ENCODE peak calls at places on chromosome 3, in eight cellular contexts. One of them, this sample, is unnamed.

GRCh38 chr3:79917561-79917960 is 149.8 kb upstream of the ROBO1 start:
- DNase-seq in CD4-positive, alpha-beta T cell: no peak
- DNase-seq in ovary: no peak
- DNase-seq in HFF-Myc: no peak
- DNase-seq in glutamatergic neuron: no peak
- DNase-seq in astrocyte of the spinal cord: no peak
- DNase-seq in foreskin fibroblast: no peak
- DNase-seq in GM12865: no peak
- DNase-seq in this sample: no peak

GRCh38 chr3:192929755-192930491 is 12.3 kb upstream of the MB21D2 start:
- DNase-seq in CD4-positive, alpha-beta T cell: no peak
- DNase-seq in ovary: no peak
- DNase-seq in HFF-Myc: no peak
- DNase-seq in glutamatergic neuron: no peak
- DNase-seq in astrocyte of the spinal cord: peak; percentile 38
- DNase-seq in foreskin fibroblast: no peak
- DNase-seq in GM12865: no peak
- DNase-seq in this sample: no peak

GRCh38 chr3:133506215-133506901 is 67.1 kb upstream of the CDV3 start:
- DNase-seq in CD4-positive, alpha-beta T cell: no peak
- DNase-seq in ovary: no peak
- DNase-seq in HFF-Myc: no peak
- DNase-seq in glutamatergic neuron: no peak
- DNase-seq in astrocyte of the spinal cord: no peak
- DNase-seq in foreskin fibroblast: no peak
- DNase-seq in GM12865: peak; percentile 90
- DNase-seq in this sample: no peak

GRCh38 chr3:56596441-56596840 is 39.5 kb downstream of the CCDC66 start:
- DNase-seq in CD4-positive, alpha-beta T cell: no peak
- DNase-seq in ovary: no peak
- DNase-seq in HFF-Myc: no peak
- DNase-seq in glutamatergic neuron: no peak
- DNase-seq in astrocyte of the spinal cord: no peak
- DNase-seq in foreskin fibroblast: no peak
- DNase-seq in GM12865: no peak
- DNase-seq in this sample: no peak

GRCh38 chr3:61565569-61565968 is 4.2 kb downstream of the PTPRG start:
- DNase-seq in CD4-positive, alpha-beta T cell: no peak
- DNase-seq in ovary: no peak
- DNase-seq in HFF-Myc: no peak
- DNase-seq in glutamatergic neuron: no peak
- DNase-seq in astrocyte of the spinal cord: no peak
- DNase-seq in foreskin fibroblast: peak; percentile 28
- DNase-seq in GM12865: no peak
- DNase-seq in this sample: no peak

GRCh38 chr3:194691481-194692281 is 6.0 kb downstream of the FAM43A start:
- DNase-seq in CD4-positive, alpha-beta T cell: no peak
- DNase-seq in ovary: no peak
- DNase-seq in HFF-Myc: no peak
- DNase-seq in glutamatergic neuron: peak; percentile 38
- DNase-seq in astrocyte of the spinal cord: no peak
- DNase-seq in foreskin fibroblast: peak; percentile 62
- DNase-seq in GM12865: peak; percentile 86
- DNase-seq in this sample: no peak

GRCh38 chr3:169323580-169324453 is 339.7 kb downstream of the MECOM start:
- DNase-seq in CD4-positive, alpha-beta T cell: no peak
- DNase-seq in ovary: no peak
- DNase-seq in HFF-Myc: no peak
- DNase-seq in glutamatergic neuron: no peak
- DNase-seq in astrocyte of the spinal cord: peak; percentile 54
- DNase-seq in foreskin fibroblast: no peak
- DNase-seq in GM12865: no peak
- DNase-seq in this sample: no peak

GRCh38 chr3:119034256-119035013 is at the start of gene IGSF11:
- DNase-seq in CD4-positive, alpha-beta T cell: peak; percentile 55
- DNase-seq in ovary: peak; percentile 86
- DNase-seq in HFF-Myc: no peak
- DNase-seq in glutamatergic neuron: peak; percentile 87
- DNase-seq in astrocyte of the spinal cord: peak; percentile 39
- DNase-seq in foreskin fibroblast: peak; percentile 68
- DNase-seq in GM12865: peak; percentile 57
- DNase-seq in this sample: peak; percentile 78

GRCh38 chr3:185115371-185115770 is 37.5 kb downstream of the C3orf70 start:
- DNase-seq in CD4-positive, alpha-beta T cell: no peak
- DNase-seq in ovary: no peak
- DNase-seq in HFF-Myc: no peak
- DNase-seq in glutamatergic neuron: no peak
- DNase-seq in astrocyte of the spinal cord: no peak
- DNase-seq in foreskin fibroblast: no peak
- DNase-seq in GM12865: no peak
- DNase-seq in this sample: no peak

GRCh38 chr3:174016186-174016585 is 618.6 kb downstream of the NLGN1 start:
- DNase-seq in CD4-positive, alpha-beta T cell: no peak
- DNase-seq in ovary: no peak
- DNase-seq in HFF-Myc: no peak
- DNase-seq in glutamatergic neuron: no peak
- DNase-seq in astrocyte of the spinal cord: peak; percentile 80
- DNase-seq in foreskin fibroblast: peak; percentile 89
- DNase-seq in GM12865: no peak
- DNase-seq in this sample: no peak

GRCh38 chr3:156772588-156773206 is 53.5 kb upstream of the LEKR1 start:
- DNase-seq in CD4-positive, alpha-beta T cell: no peak
- DNase-seq in ovary: no peak
- DNase-seq in HFF-Myc: no peak
- DNase-seq in glutamatergic neuron: no peak
- DNase-seq in astrocyte of the spinal cord: peak; percentile 39
- DNase-seq in foreskin fibroblast: peak; percentile 55
- DNase-seq in GM12865: no peak
- DNase-seq in this sample: peak; percentile 22

GRCh38 chr3:112775011-112775742 is 71.5 kb downstream of the CD200R1L start:
- DNase-seq in CD4-positive, alpha-beta T cell: no peak
- DNase-seq in ovary: no peak
- DNase-seq in HFF-Myc: no peak
- DNase-seq in glutamatergic neuron: no peak
- DNase-seq in astrocyte of the spinal cord: peak; percentile 54
- DNase-seq in foreskin fibroblast: peak; percentile 83
- DNase-seq in GM12865: no peak
- DNase-seq in this sample: peak; percentile 25

GRCh38 chr3:189258261-189258660 is 86.5 kb downstream of the TPRG1 start:
- DNase-seq in CD4-positive, alpha-beta T cell: no peak
- DNase-seq in ovary: no peak
- DNase-seq in HFF-Myc: no peak
- DNase-seq in glutamatergic neuron: no peak
- DNase-seq in astrocyte of the spinal cord: no peak
- DNase-seq in foreskin fibroblast: no peak
- DNase-seq in GM12865: no peak
- DNase-seq in this sample: no peak

GRCh38 chr3:72646263-72646662 is 202.0 kb downstream of the SHQ1 start:
- DNase-seq in CD4-positive, alpha-beta T cell: no peak
- DNase-seq in ovary: no peak
- DNase-seq in HFF-Myc: no peak
- DNase-seq in glutamatergic neuron: no peak
- DNase-seq in astrocyte of the spinal cord: no peak
- DNase-seq in foreskin fibroblast: no peak
- DNase-seq in GM12865: no peak
- DNase-seq in this sample: no peak

GRCh38 chr3:122993573-122993972 is 34.0 kb downstream of the SEMA5B start:
- DNase-seq in CD4-positive, alpha-beta T cell: no peak
- DNase-seq in ovary: no peak
- DNase-seq in HFF-Myc: no peak
- DNase-seq in glutamatergic neuron: no peak
- DNase-seq in astrocyte of the spinal cord: no peak
- DNase-seq in foreskin fibroblast: no peak
- DNase-seq in GM12865: no peak
- DNase-seq in this sample: no peak

GRCh38 chr3:159620873-159621272 is 367.8 kb upstream of the IL12A start:
- DNase-seq in CD4-positive, alpha-beta T cell: no peak
- DNase-seq in ovary: no peak
- DNase-seq in HFF-Myc: no peak
- DNase-seq in glutamatergic neuron: no peak
- DNase-seq in astrocyte of the spinal cord: peak; percentile 73
- DNase-seq in foreskin fibroblast: peak; percentile 86
- DNase-seq in GM12865: no peak
- DNase-seq in this sample: no peak

GRCh38 chr3:193791041-193792032 is 198.3 kb downstream of the OPA1 start:
- DNase-seq in CD4-positive, alpha-beta T cell: no peak
- DNase-seq in ovary: no peak
- DNase-seq in HFF-Myc: no peak
- DNase-seq in glutamatergic neuron: no peak
- DNase-seq in astrocyte of the spinal cord: no peak
- DNase-seq in foreskin fibroblast: no peak
- DNase-seq in GM12865: no peak
- DNase-seq in this sample: peak; percentile 44

GRCh38 chr3:100316656-100317069 is 17.9 kb upstream of the NIT2 start:
- DNase-seq in CD4-positive, alpha-beta T cell: peak; percentile 12
- DNase-seq in ovary: peak; percentile 45
- DNase-seq in HFF-Myc: peak; percentile 39
- DNase-seq in glutamatergic neuron: no peak
- DNase-seq in astrocyte of the spinal cord: peak; percentile 68
- DNase-seq in foreskin fibroblast: peak; percentile 79
- DNase-seq in GM12865: peak; percentile 66
- DNase-seq in this sample: peak; percentile 21

GRCh38 chr3:115341208-115341607 is 194.1 kb upstream of the ZBTB20 start:
- DNase-seq in CD4-positive, alpha-beta T cell: no peak
- DNase-seq in ovary: no peak
- DNase-seq in HFF-Myc: peak; percentile 60
- DNase-seq in glutamatergic neuron: no peak
- DNase-seq in astrocyte of the spinal cord: peak; percentile 72
- DNase-seq in foreskin fibroblast: peak; percentile 81
- DNase-seq in GM12865: no peak
- DNase-seq in this sample: no peak

DNA sequence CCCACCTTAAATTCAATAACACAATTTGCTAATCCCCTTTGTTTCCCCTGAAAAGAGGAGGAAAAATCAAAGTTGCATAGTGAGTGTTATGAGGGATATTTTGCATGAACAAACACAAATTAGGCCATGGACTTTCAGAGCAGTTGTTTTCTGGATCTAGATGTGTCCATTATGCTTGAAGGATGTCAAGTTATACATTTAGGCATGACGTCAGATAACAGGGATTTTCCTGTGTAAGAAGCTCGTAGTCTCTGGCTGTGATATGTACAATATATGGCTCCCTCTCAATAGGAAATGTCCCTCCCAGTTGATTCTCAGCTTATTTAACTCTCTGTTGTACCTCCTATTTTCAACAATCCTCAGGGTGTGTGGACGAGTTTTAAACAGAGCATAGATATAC is 171.0 kb downstream of the RBMS3 start:
- DNase-seq in CD4-positive, alpha-beta T cell: no peak
- DNase-seq in ovary: no peak
- DNase-seq in HFF-Myc: no peak
- DNase-seq in glutamatergic neuron: no peak
- DNase-seq in astrocyte of the spinal cord: no peak
- DNase-seq in foreskin fibroblast: no peak
- DNase-seq in GM12865: no peak
- DNase-seq in this sample: no peak
- TF ChIP-seq CTCF in CD4-positive, alpha-beta T cell: no peak
- TF ChIP-seq CTCF in ovary: no peak
- TF ChIP-seq CTCF in HFF-Myc: no peak
- TF ChIP-seq CTCF in glutamatergic neuron: no peak
- TF ChIP-seq CTCF in astrocyte of the spinal cord: no peak
- TF ChIP-seq CTCF in foreskin fibroblast: no peak
- TF ChIP-seq CTCF in GM12865: no peak
- TF ChIP-seq CTCF in this sample: no peak

DNA sequence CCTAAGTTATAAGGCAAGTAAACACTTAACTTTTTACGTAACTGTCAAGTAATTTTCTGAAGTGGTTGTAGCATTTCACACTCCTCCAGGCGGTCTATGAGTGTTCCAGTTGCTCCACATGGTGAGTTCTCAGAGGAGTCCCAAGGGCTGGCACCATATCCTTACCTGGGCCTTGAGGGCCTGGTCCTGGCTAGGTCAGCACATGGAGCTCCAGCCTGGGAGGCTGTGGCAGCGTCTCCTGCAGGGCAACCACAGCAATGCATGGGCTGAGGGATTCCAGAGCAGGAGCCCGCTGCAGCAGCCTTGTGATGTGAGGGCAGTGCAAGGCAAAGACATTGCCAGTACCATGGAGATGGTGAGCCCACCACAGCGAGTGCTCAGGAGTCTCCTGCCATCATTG is 32.2 kb upstream of the LYZL4 start:
- DNase-seq in CD4-positive, alpha-beta T cell: no peak
- DNase-seq in ovary: no peak
- DNase-seq in HFF-Myc: no peak
- DNase-seq in glutamatergic neuron: no peak
- DNase-seq in astrocyte of the spinal cord: no peak
- DNase-seq in foreskin fibroblast: peak; percentile 8
- DNase-seq in GM12865: peak; percentile 9
- DNase-seq in this sample: no peak
- TF ChIP-seq CTCF in CD4-positive, alpha-beta T cell: no peak
- TF ChIP-seq CTCF in ovary: no peak
- TF ChIP-seq CTCF in HFF-Myc: peak; percentile 11
- TF ChIP-seq CTCF in glutamatergic neuron: no peak
- TF ChIP-seq CTCF in astrocyte of the spinal cord: peak; percentile 7
- TF ChIP-seq CTCF in foreskin fibroblast: no peak
- TF ChIP-seq CTCF in GM12865: peak; percentile 24
- TF ChIP-seq CTCF in this sample: no peak

DNA sequence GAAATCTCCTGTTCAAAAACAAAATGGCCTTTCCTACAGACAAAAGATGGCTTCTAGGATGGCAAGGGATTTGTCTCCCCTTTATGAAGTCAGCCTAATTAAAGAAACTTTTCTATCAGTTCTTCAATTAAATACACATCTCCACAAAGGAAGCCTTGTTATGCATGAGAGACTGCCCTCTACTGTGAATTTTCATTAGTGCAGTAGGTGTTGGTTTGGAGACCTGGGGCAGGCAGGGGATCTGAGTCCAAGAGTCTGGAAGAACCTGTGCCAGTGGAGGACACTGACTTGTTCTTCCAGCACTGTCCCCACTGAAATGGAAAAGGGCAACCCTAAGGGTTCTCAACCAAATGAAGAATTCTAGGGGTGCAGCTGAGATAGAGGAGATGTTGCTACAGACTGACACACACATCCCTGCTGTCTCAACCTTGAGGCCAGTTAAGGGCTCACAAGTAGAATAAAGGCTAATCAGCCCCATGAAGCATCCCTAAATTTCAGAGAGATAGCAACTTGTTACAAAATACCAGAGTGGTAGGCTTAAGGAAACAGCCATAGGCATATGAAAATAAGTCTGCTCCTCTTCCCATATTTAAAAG is 174.0 kb upstream of the PRICKLE2 start:
- DNase-seq in CD4-positive, alpha-beta T cell: no peak
- DNase-seq in ovary: no peak
- DNase-seq in HFF-Myc: peak; percentile 40
- DNase-seq in glutamatergic neuron: peak; percentile 20
- DNase-seq in astrocyte of the spinal cord: peak; percentile 77
- DNase-seq in foreskin fibroblast: peak; percentile 83
- DNase-seq in GM12865: peak; percentile 59
- DNase-seq in this sample: peak; percentile 28
- TF ChIP-seq CTCF in CD4-positive, alpha-beta T cell: no peak
- TF ChIP-seq CTCF in ovary: peak; percentile 36
- TF ChIP-seq CTCF in HFF-Myc: peak; percentile 63
- TF ChIP-seq CTCF in glutamatergic neuron: peak; percentile 76
- TF ChIP-seq CTCF in astrocyte of the spinal cord: peak; percentile 72
- TF ChIP-seq CTCF in foreskin fibroblast: peak; percentile 70
- TF ChIP-seq CTCF in GM12865: peak; percentile 63
- TF ChIP-seq CTCF in this sample: peak; percentile 79

GRCh38 chr3:172987268-172987667 is 153.8 kb downstream of the SPATA16 start:
- DNase-seq in CD4-positive, alpha-beta T cell: no peak
- DNase-seq in ovary: no peak
- DNase-seq in HFF-Myc: no peak
- DNase-seq in glutamatergic neuron: no peak
- DNase-seq in astrocyte of the spinal cord: no peak
- DNase-seq in foreskin fibroblast: no peak
- DNase-seq in GM12865: no peak
- DNase-seq in this sample: no peak
- TF ChIP-seq CTCF in CD4-positive, alpha-beta T cell: no peak
- TF ChIP-seq CTCF in ovary: no peak
- TF ChIP-seq CTCF in HFF-Myc: peak; percentile 15
- TF ChIP-seq CTCF in glutamatergic neuron: no peak
- TF ChIP-seq CTCF in astrocyte of the spinal cord: no peak
- TF ChIP-seq CTCF in foreskin fibroblast: no peak
- TF ChIP-seq CTCF in GM12865: no peak
- TF ChIP-seq CTCF in this sample: no peak